ENCODE peak calls at places on chromosome 13, in four cellular contexts. One of them, this sample, is unnamed.

GRCh38 chr13:46756977-46757376 is 40.0 kb downstream of the ESD start:
- DNase-seq in CD4-positive, alpha-beta memory T cell: no peak
- DNase-seq in spleen: no peak
- DNase-seq in heart right ventricle: no peak
- DNase-seq in this sample: no peak

GRCh38 chr13:32783067-32783466 is 196.8 kb downstream of the PDS5B start:
- DNase-seq in CD4-positive, alpha-beta memory T cell: no peak
- DNase-seq in heart right ventricle: no peak
- DNase-seq in spleen: no peak
- DNase-seq in this sample: no peak

GRCh38 chr13:94646904-94647303 is 45.2 kb downstream of the GPR180 start:
- DNase-seq in CD4-positive, alpha-beta memory T cell: no peak
- DNase-seq in spleen: no peak
- DNase-seq in heart right ventricle: no peak
- DNase-seq in this sample: no peak

GRCh38 chr13:99843872-99844271 is 127.7 kb downstream of the ZIC5 start:
- DNase-seq in heart right ventricle: no peak
- DNase-seq in CD4-positive, alpha-beta memory T cell: no peak
- DNase-seq in spleen: no peak
- DNase-seq in this sample: no peak

GRCh38 chr13:109199280-109199679 is 569.9 kb downstream of the MYO16 start:
- DNase-seq in CD4-positive, alpha-beta memory T cell: no peak
- DNase-seq in heart right ventricle: no peak
- DNase-seq in spleen: no peak
- DNase-seq in this sample: no peak

GRCh38 chr13:84609716-84610115 is 727.4 kb upstream of the SLITRK1 start:
- DNase-seq in spleen: no peak
- DNase-seq in heart right ventricle: no peak
- DNase-seq in CD4-positive, alpha-beta memory T cell: no peak
- DNase-seq in this sample: no peak

GRCh38 chr13:105914637-105915036 is 620.8 kb downstream of the EFNB2 start:
- DNase-seq in CD4-positive, alpha-beta memory T cell: no peak
- DNase-seq in spleen: no peak
- DNase-seq in heart right ventricle: no peak
- DNase-seq in this sample: no peak

GRCh38 chr13:85771856-85772255 is 27.4 kb downstream of the SLITRK6 start:
- DNase-seq in CD4-positive, alpha-beta memory T cell: no peak
- DNase-seq in spleen: no peak
- DNase-seq in heart right ventricle: no peak
- DNase-seq in this sample: no peak

GRCh38 chr13:62356977-62357376 is 941.3 kb upstream of the PCDH20 start:
- DNase-seq in spleen: no peak
- DNase-seq in heart right ventricle: no peak
- DNase-seq in CD4-positive, alpha-beta memory T cell: no peak
- DNase-seq in this sample: no peak

GRCh38 chr13:45749026-45749759 is 47.1 kb downstream of the CBY2 start:
- DNase-seq in CD4-positive, alpha-beta memory T cell: no peak
- DNase-seq in heart right ventricle: no peak
- DNase-seq in spleen: no peak
- DNase-seq in this sample: no peak

GRCh38 chr13:26067601-26068000 is 15.8 kb upstream of the SHISA2 start:
- DNase-seq in CD4-positive, alpha-beta memory T cell: no peak
- DNase-seq in heart right ventricle: no peak
- DNase-seq in spleen: no peak
- DNase-seq in this sample: no peak

GRCh38 chr13:75489502-75490263 is 7.7 kb upstream of the TBC1D4 start:
- DNase-seq in heart right ventricle: no peak
- DNase-seq in CD4-positive, alpha-beta memory T cell: no peak
- DNase-seq in spleen: no peak
- DNase-seq in this sample: no peak

GRCh38 chr13:24267283-24267682 is 42.1 kb upstream of the C1QTNF9 start:
- DNase-seq in heart right ventricle: peak; percentile 27
- DNase-seq in spleen: no peak
- DNase-seq in CD4-positive, alpha-beta memory T cell: peak; percentile 63
- DNase-seq in this sample: peak; percentile 51

GRCh38 chr13:94416454-94417080 is 62.9 kb downstream of the DCT start:
- DNase-seq in CD4-positive, alpha-beta memory T cell: no peak
- DNase-seq in heart right ventricle: no peak
- DNase-seq in spleen: no peak
- DNase-seq in this sample: no peak

GRCh38 chr13:106570354-106570822 is 2.5 kb upstream of the ARGLU1 start:
- DNase-seq in CD4-positive, alpha-beta memory T cell: no peak
- DNase-seq in spleen: peak; percentile 89
- DNase-seq in heart right ventricle: no peak
- DNase-seq in this sample: peak; percentile 76

GRCh38 chr13:35518337-35518736 is 41.8 kb upstream of the MAB21L1 start:
- DNase-seq in spleen: no peak
- DNase-seq in heart right ventricle: no peak
- DNase-seq in CD4-positive, alpha-beta memory T cell: no peak
- DNase-seq in this sample: no peak

GRCh38 chr13:30094015-30094533 is 213.3 kb downstream of the KATNAL1 start:
- DNase-seq in spleen: no peak
- DNase-seq in heart right ventricle: no peak
- DNase-seq in CD4-positive, alpha-beta memory T cell: no peak
- DNase-seq in this sample: no peak

GRCh38 chr13:59263531-59263930 is 900.2 kb downstream of the DIAPH3 start:
- DNase-seq in heart right ventricle: no peak
- DNase-seq in spleen: no peak
- DNase-seq in CD4-positive, alpha-beta memory T cell: no peak
- DNase-seq in this sample: no peak

GRCh38 chr13:83088858-83089257 is 793.4 kb downstream of the SLITRK1 start:
- DNase-seq in spleen: no peak
- DNase-seq in CD4-positive, alpha-beta memory T cell: no peak
- DNase-seq in heart right ventricle: no peak
- DNase-seq in this sample: no peak

GRCh38 chr13:106535552-106536243 is at the start of gene EFNB2:
- DNase-seq in heart right ventricle: peak; percentile 88
- DNase-seq in spleen: peak; percentile 96
- DNase-seq in CD4-positive, alpha-beta memory T cell: peak; percentile 88
- DNase-seq in this sample: peak; percentile 91

GRCh38 chr13:94056362-94056990 is 423.0 kb downstream of the DCT start:
- DNase-seq in heart right ventricle: no peak
- DNase-seq in CD4-positive, alpha-beta memory T cell: no peak
- DNase-seq in spleen: no peak
- DNase-seq in this sample: no peak

GRCh38 chr13:45055902-45056648 is 64.2 kb upstream of the GTF2F2 start:
- DNase-seq in spleen: no peak
- DNase-seq in heart right ventricle: peak; percentile 14
- DNase-seq in CD4-positive, alpha-beta memory T cell: no peak
- DNase-seq in this sample: peak; percentile 31

GRCh38 chr13:33244907-33245287 is 40.7 kb downstream of the STARD13 start:
- DNase-seq in spleen: no peak
- DNase-seq in heart right ventricle: no peak
- DNase-seq in CD4-positive, alpha-beta memory T cell: no peak
- DNase-seq in this sample: no peak

GRCh38 chr13:47146991-47147783 is 250.3 kb upstream of the HTR2A start:
- DNase-seq in spleen: no peak
- DNase-seq in CD4-positive, alpha-beta memory T cell: no peak
- DNase-seq in heart right ventricle: no peak
- DNase-seq in this sample: no peak

GRCh38 chr13:63198076-63198475 is 1782.4 kb upstream of the PCDH20 start:
- DNase-seq in heart right ventricle: no peak
- DNase-seq in CD4-positive, alpha-beta memory T cell: no peak
- DNase-seq in spleen: no peak
- DNase-seq in this sample: no peak

GRCh38 chr13:60679928-60680693 is 283.1 kb downstream of the TDRD3 start:
- DNase-seq in heart right ventricle: no peak
- DNase-seq in spleen: no peak
- DNase-seq in CD4-positive, alpha-beta memory T cell: no peak
- DNase-seq in this sample: no peak

DNA sequence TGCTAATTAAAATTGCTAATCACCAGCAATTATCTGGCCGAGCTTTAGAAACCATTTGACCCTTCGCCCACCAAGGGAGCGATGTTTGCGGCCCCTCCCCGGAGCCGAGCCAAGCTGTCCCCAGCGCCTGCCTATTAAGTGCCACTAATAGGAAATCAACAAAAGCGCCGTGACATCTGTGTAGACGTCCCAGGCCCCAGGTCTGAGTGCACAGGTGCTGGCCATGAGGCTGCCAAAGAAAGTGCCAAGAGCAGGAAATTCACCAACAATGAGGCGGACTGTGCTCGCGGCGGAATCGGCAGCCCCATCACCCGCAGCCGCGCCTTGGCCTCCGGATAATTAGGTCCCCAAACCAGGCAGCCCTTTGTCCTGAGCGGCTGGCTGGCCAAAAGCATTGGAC is 44.5 kb upstream of the SPACA7 start:
- DNase-seq in heart right ventricle: no peak
- DNase-seq in spleen: no peak
- DNase-seq in CD4-positive, alpha-beta memory T cell: no peak
- DNase-seq in this sample: no peak
- H3K4me3 ChIP-seq in heart right ventricle: no peak overlapping the region
- H3K4me3 ChIP-seq in spleen: no peak overlapping the region
- H3K4me3 ChIP-seq in CD4-positive, alpha-beta memory T cell: no peak overlapping the region
- H3K4me3 ChIP-seq in this sample: no peak overlapping the region

DNA sequence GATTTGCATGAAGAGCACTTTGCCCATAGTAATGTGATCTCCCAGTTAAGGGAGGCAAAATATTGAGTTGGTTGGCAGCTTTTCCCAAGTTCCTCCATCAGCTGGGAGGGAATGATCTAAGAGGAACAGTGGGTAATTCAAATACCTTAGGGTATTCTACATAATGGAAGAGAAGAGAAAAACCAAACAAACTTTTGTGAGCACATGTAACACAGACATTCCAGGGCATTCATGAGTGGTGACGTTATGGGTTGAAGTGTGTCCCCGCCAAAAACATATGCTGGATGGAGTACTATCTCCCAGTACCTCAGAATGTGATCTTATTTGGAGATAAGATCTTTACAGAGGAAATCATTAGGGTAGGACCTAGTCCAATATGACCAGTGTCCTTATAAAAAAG is 220.1 kb downstream of the FOXO1 start:
- DNase-seq in heart right ventricle: no peak
- DNase-seq in CD4-positive, alpha-beta memory T cell: no peak
- DNase-seq in spleen: no peak
- DNase-seq in this sample: no peak
- H3K4me3 ChIP-seq in heart right ventricle: no peak overlapping the region
- H3K4me3 ChIP-seq in CD4-positive, alpha-beta memory T cell: no peak overlapping the region
- H3K4me3 ChIP-seq in spleen: no peak overlapping the region
- H3K4me3 ChIP-seq in this sample: no peak overlapping the region

GRCh38 chr13:51998723-51999471 is 12.4 kb downstream of the ATP7B start:
- DNase-seq in spleen: no peak
- DNase-seq in CD4-positive, alpha-beta memory T cell: no peak
- DNase-seq in heart right ventricle: no peak
- DNase-seq in this sample: no peak
- H3K4me3 ChIP-seq in spleen: no peak overlapping the region
- H3K4me3 ChIP-seq in CD4-positive, alpha-beta memory T cell: no peak overlapping the region
- H3K4me3 ChIP-seq in heart right ventricle: no peak overlapping the region
- H3K4me3 ChIP-seq in this sample: no peak overlapping the region

DNA sequence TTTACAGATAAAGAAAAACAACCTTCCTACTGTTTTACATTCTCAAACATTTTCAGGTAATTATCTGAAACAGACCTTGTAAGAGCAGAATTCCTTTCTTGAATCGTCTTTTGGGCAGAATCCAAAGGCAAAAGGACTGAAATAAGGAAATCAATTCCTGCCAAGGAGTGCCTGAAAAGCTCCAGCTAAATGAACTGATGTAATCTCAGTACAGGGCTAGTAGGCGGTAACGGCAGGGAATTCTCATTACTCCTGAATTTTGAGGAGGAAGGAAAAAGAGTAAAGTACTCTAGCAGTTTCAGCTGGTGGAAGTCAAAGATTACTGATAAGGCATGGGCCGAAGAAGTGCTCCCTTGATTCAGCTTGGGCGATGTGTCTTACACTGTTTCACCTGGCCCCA is 168.4 kb downstream of the PCDH9 start:
- DNase-seq in heart right ventricle: no peak
- DNase-seq in CD4-positive, alpha-beta memory T cell: no peak
- DNase-seq in spleen: no peak
- DNase-seq in this sample: no peak
- H3K4me3 ChIP-seq in heart right ventricle: peak overlapping the region; percentile 2
- H3K4me3 ChIP-seq in CD4-positive, alpha-beta memory T cell: no peak overlapping the region
- H3K4me3 ChIP-seq in spleen: no peak overlapping the region
- H3K4me3 ChIP-seq in this sample: no peak overlapping the region

GRCh38 chr13:39599842-39600241 is 3.2 kb downstream of the LHFPL6 start:
- DNase-seq in CD4-positive, alpha-beta memory T cell: no peak
- DNase-seq in heart right ventricle: no peak
- DNase-seq in spleen: no peak
- DNase-seq in this sample: no peak
- H3K4me3 ChIP-seq in CD4-positive, alpha-beta memory T cell: no peak overlapping the region
- H3K4me3 ChIP-seq in heart right ventricle: peak overlapping the region; percentile 94
- H3K4me3 ChIP-seq in spleen: no peak overlapping the region
- H3K4me3 ChIP-seq in this sample: no peak overlapping the region

DNA sequence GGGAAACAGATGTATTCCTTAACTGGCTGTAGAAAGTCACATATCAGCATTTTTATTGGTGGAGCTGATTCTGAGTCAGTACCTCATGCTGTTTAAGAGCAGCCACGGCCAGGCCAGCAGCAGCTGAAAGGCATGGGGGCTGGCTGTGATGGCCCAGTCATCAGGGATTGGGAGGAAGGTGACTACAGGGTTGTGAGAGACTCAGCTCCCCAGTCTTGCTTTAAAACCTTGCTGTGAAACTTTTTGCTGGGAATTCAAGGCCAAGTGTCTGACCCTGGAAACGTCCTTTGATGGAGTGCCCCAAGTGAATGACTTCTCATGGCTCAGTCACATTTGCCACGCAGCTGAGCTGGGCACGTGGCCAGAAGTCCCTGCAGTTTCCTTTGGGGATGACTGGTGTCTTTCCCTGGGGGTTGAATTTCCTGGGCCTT is 39.1 kb upstream of the RNF113B start:
- DNase-seq in CD4-positive, alpha-beta memory T cell: no peak
- DNase-seq in heart right ventricle: peak; percentile 47
- DNase-seq in spleen: no peak
- DNase-seq in this sample: no peak
- H3K4me3 ChIP-seq in CD4-positive, alpha-beta memory T cell: no peak overlapping the region
- H3K4me3 ChIP-seq in heart right ventricle: no peak overlapping the region
- H3K4me3 ChIP-seq in spleen: no peak overlapping the region
- H3K4me3 ChIP-seq in this sample: no peak overlapping the region

GRCh38 chr13:53200498-53201453 is 172.2 kb downstream of the OLFM4 start:
- DNase-seq in spleen: peak; percentile 71
- DNase-seq in heart right ventricle: peak; percentile 13
- DNase-seq in CD4-positive, alpha-beta memory T cell: no peak
- DNase-seq in this sample: no peak
- H3K4me3 ChIP-seq in spleen: no peak overlapping the region
- H3K4me3 ChIP-seq in heart right ventricle: no peak overlapping the region
- H3K4me3 ChIP-seq in CD4-positive, alpha-beta memory T cell: no peak overlapping the region
- H3K4me3 ChIP-seq in this sample: no peak overlapping the region

DNA sequence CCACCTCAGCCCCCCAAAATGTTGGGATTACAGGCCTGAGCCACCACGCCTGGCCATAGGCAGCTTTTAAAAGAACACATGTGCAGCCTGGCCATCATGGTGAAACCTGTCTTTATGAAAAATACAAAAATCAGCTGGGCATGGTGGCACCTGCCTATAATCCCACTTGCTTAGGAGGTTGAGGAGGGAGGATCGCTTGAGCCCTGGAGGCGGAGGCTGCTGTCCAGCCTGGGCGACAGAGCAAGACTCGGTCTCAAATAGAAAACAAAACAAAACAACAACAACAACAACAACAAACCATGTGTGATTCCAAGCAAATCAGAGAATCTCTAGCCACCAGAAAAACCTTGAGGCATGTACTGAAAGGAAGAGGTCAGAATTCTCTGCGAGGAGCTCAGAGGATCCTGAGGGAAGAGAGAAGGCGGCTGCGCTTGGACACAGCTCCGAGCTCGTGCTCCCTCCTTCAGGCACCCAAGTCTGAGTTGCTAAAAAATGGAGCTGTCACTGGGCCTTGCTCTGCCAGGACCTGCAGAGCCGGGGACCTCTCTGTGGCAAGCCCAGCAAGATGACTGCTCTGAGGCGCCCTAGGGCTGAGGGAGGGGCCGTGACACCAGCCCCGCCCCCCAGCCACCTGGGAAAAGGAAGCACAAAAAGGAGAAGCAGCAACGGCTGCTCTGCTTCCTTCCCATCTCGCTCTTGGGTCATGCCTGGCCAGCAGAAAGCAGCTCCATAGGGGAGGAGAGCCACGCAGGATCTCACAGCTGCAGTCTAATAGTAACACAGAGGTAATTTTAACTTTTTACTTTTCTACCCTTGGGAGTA is at the start of gene ARL11:
- DNase-seq in CD4-positive, alpha-beta memory T cell: peak; percentile 13
- DNase-seq in spleen: peak; percentile 96
- DNase-seq in heart right ventricle: peak; percentile 43
- DNase-seq in this sample: peak; percentile 48
- H3K4me3 ChIP-seq in CD4-positive, alpha-beta memory T cell: peak within 1 kb of the TSS; percentile 14
- H3K4me3 ChIP-seq in spleen: peak within 1 kb of the TSS; percentile 28
- H3K4me3 ChIP-seq in heart right ventricle: peak within 1 kb of the TSS; percentile 14
- H3K4me3 ChIP-seq in this sample: peak within 1 kb of the TSS; percentile 40

This sample was measured in naive thymus-derived CD4-positive, alpha-beta T cell.